ENCODE peak calls at places on chromosomes 12 and 14, in nine cellular contexts. X is kidney glomerular epithelial cell; Z is mucosa of descending colon; U is CD4-positive, CD25-positive, alpha-beta regulatory T cell; W is HTR-8/SVneo; G is EL; B is omental fat pad; S is stimulated activated CD8-positive, alpha-beta memory T cell treated with anti-CD3 and anti-CD28 coated beads, Interleukin-7, amount 100 ng/mL, for 24 hours; L is activated CD8-positive, alpha-beta memory T cell treated with anti-CD3 and anti-CD28 coated beads for 24 hours. P is an unnamed sample.

GRCh38 chr12:93895096-93895460 is 217.9 kb downstream of the CRADD start:
- DNase-seq in X (no peak), Z (no peak), U (no peak), W (no peak), G (peak; percentile 32), B (no peak), S (no peak), L (no peak), P (no peak)

GRCh38 chr14:104367811-104368750 is 211.5 kb upstream of the C14orf180 start:
- DNase-seq in X (no peak), Z (peak; percentile 33), U (no peak), W (no peak), G (no peak), B (no peak), S (no peak), L (no peak), P (no peak)

GRCh38 chr12:130675121-130675520 is 41.0 kb downstream of the RIMBP2 start:
- DNase-seq in X (no peak), Z (no peak), U (no peak), W (no peak), G (no peak), B (no peak), S (no peak), L (no peak), P (no peak)

GRCh38 chr12:52628841-52629240 is 10.5 kb upstream of the KRT73 start:
- DNase-seq in X (no peak), Z (no peak), U (no peak), W (no peak), G (no peak), B (no peak), S (no peak), L (no peak), P (no peak)

GRCh38 chr14:92397140-92397815 is 74.3 kb downstream of the SLC24A4 start:
- DNase-seq in X (peak; percentile 48), Z (no peak), U (no peak), W (peak; percentile 52), G (peak; percentile 86), B (no peak), S (no peak), L (no peak), P (peak; percentile 54)

GRCh38 chr12:11702959-11703358 is 53.5 kb downstream of the ETV6 start:
- DNase-seq in X (no peak), Z (no peak), U (no peak), W (no peak), G (no peak), B (no peak), S (no peak), L (peak; percentile 67), P (no peak)

GRCh38 chr12:106305376-106305775 is 2.8 kb downstream of the TCP11L2 start:
- DNase-seq in X (no peak), Z (no peak), U (no peak), W (no peak), G (no peak), B (no peak), S (no peak), L (no peak), P (no peak)

GRCh38 chr14:95529242-95529641 is 5.6 kb upstream of the GLRX5 start:
- DNase-seq in X (no peak), Z (no peak), U (no peak), W (no peak), G (no peak), B (no peak), S (no peak), L (no peak), P (no peak)

GRCh38 chr14:101591582-101591981 is 30.3 kb downstream of the DIO3 start:
- DNase-seq in X (no peak), Z (peak; percentile 24), U (no peak), W (no peak), G (no peak), B (no peak), S (no peak), L (peak; percentile 43), P (no peak)

GRCh38 chr12:89354630-89354931 is 2.3 kb upstream of the DUSP6 start:
- DNase-seq in X (peak; percentile 24), Z (no peak), U (no peak), W (no peak), G (no peak), B (no peak), S (no peak), L (no peak), P (no peak)

GRCh38 chr12:95674088-95674595 is 116.4 kb downstream of the NTN4 start:
- DNase-seq in X (no peak), Z (no peak), U (no peak), W (no peak), G (no peak), B (no peak), S (no peak), L (no peak), P (no peak)